ENCODE peak calls at places on chromosome 11, in six cellular contexts. One of them, this sample, is unnamed.

GRCh38 chr11:27471588-27472397 is 797 bp downstream of the LGR4 start:
- DNase-seq in neural crest cell: peak; percentile 26
- DNase-seq in H9: peak; percentile 61
- DNase-seq in progenitor cell of endocrine pancreas: peak; percentile 41
- DNase-seq in MM.1S: peak; percentile 24
- DNase-seq in choroid plexus epithelial cell: peak; percentile 26
- DNase-seq in this sample: peak; percentile 52

GRCh38 chr11:77126861-77127673 is 979 bp upstream of the MYO7A start:
- DNase-seq in choroid plexus epithelial cell: peak; percentile 59
- DNase-seq in MM.1S: peak; percentile 74
- DNase-seq in neural crest cell: peak; percentile 63
- DNase-seq in H9: peak; percentile 72
- DNase-seq in progenitor cell of endocrine pancreas: peak; percentile 58
- DNase-seq in this sample: peak; percentile 79

GRCh38 chr11:12746593-12747097 is 72.4 kb downstream of the TEAD1 start:
- DNase-seq in neural crest cell: peak; percentile 37
- DNase-seq in progenitor cell of endocrine pancreas: peak; percentile 62
- DNase-seq in H9: peak; percentile 94
- DNase-seq in MM.1S: no peak
- DNase-seq in choroid plexus epithelial cell: peak; percentile 95
- DNase-seq in this sample: peak; percentile 82

GRCh38 chr11:45423475-45424081 is 137.4 kb upstream of the SYT13 start:
- DNase-seq in neural crest cell: no peak
- DNase-seq in choroid plexus epithelial cell: no peak
- DNase-seq in MM.1S: no peak
- DNase-seq in H9: no peak
- DNase-seq in progenitor cell of endocrine pancreas: no peak
- DNase-seq in this sample: no peak

GRCh38 chr11:126354631-126355323 is 709 bp upstream of the ST3GAL4 start:
- DNase-seq in choroid plexus epithelial cell: no peak
- DNase-seq in progenitor cell of endocrine pancreas: no peak
- DNase-seq in neural crest cell: no peak
- DNase-seq in H9: no peak
- DNase-seq in MM.1S: no peak
- DNase-seq in this sample: no peak

GRCh38 chr11:3043315-3043871 is 13.8 kb downstream of the CARS1 start:
- DNase-seq in neural crest cell: no peak
- DNase-seq in choroid plexus epithelial cell: no peak
- DNase-seq in MM.1S: no peak
- DNase-seq in H9: no peak
- DNase-seq in progenitor cell of endocrine pancreas: no peak
- DNase-seq in this sample: no peak

GRCh38 chr11:75745807-75746206 is 22.8 kb upstream of the DGAT2 start:
- DNase-seq in MM.1S: no peak
- DNase-seq in H9: no peak
- DNase-seq in choroid plexus epithelial cell: no peak
- DNase-seq in neural crest cell: no peak
- DNase-seq in progenitor cell of endocrine pancreas: no peak
- DNase-seq in this sample: no peak

GRCh38 chr11:61918251-61919112 is 1.1 kb upstream of the RAB3IL1 start:
- DNase-seq in MM.1S: no peak
- DNase-seq in H9: no peak
- DNase-seq in choroid plexus epithelial cell: no peak
- DNase-seq in neural crest cell: no peak
- DNase-seq in progenitor cell of endocrine pancreas: peak; percentile 6
- DNase-seq in this sample: no peak

GRCh38 chr11:85195934-85196333 is 431.2 kb downstream of the DLG2 start:
- DNase-seq in progenitor cell of endocrine pancreas: no peak
- DNase-seq in choroid plexus epithelial cell: no peak
- DNase-seq in MM.1S: no peak
- DNase-seq in H9: no peak
- DNase-seq in neural crest cell: no peak
- DNase-seq in this sample: no peak

GRCh38 chr11:106507645-106508306 is 430.3 kb downstream of the AASDHPPT start:
- DNase-seq in progenitor cell of endocrine pancreas: no peak
- DNase-seq in choroid plexus epithelial cell: no peak
- DNase-seq in neural crest cell: no peak
- DNase-seq in H9: no peak
- DNase-seq in MM.1S: peak; percentile 55
- DNase-seq in this sample: no peak

GRCh38 chr11:3224730-3225098 is 6.1 kb upstream of the MRGPRG start:
- DNase-seq in MM.1S: no peak
- DNase-seq in H9: no peak
- DNase-seq in neural crest cell: no peak
- DNase-seq in choroid plexus epithelial cell: no peak
- DNase-seq in progenitor cell of endocrine pancreas: no peak
- DNase-seq in this sample: no peak

GRCh38 chr11:76793834-76794291 is 10.7 kb downstream of the TSKU start:
- DNase-seq in neural crest cell: no peak
- DNase-seq in H9: peak; percentile 33
- DNase-seq in choroid plexus epithelial cell: no peak
- DNase-seq in progenitor cell of endocrine pancreas: no peak
- DNase-seq in MM.1S: no peak
- DNase-seq in this sample: no peak

GRCh38 chr11:61353109-61354067 is 8.3 kb downstream of the CYB561A3 start:
- DNase-seq in choroid plexus epithelial cell: no peak
- DNase-seq in progenitor cell of endocrine pancreas: no peak
- DNase-seq in neural crest cell: no peak
- DNase-seq in H9: no peak
- DNase-seq in MM.1S: no peak
- DNase-seq in this sample: no peak

GRCh38 chr11:122732342-122733300 is 77.1 kb downstream of the UBASH3B start:
- DNase-seq in neural crest cell: no peak
- DNase-seq in choroid plexus epithelial cell: no peak
- DNase-seq in MM.1S: no peak
- DNase-seq in progenitor cell of endocrine pancreas: no peak
- DNase-seq in H9: no peak
- DNase-seq in this sample: no peak

GRCh38 chr11:727281-727701 is 20.0 kb upstream of the TALDO1 start:
- DNase-seq in neural crest cell: no peak
- DNase-seq in progenitor cell of endocrine pancreas: no peak
- DNase-seq in H9: no peak
- DNase-seq in choroid plexus epithelial cell: no peak
- DNase-seq in MM.1S: no peak
- DNase-seq in this sample: no peak

GRCh38 chr11:12222099-12222751 is 111.8 kb downstream of the MICAL2 start:
- DNase-seq in choroid plexus epithelial cell: peak; percentile 88
- DNase-seq in H9: no peak
- DNase-seq in neural crest cell: no peak
- DNase-seq in progenitor cell of endocrine pancreas: no peak
- DNase-seq in MM.1S: no peak
- DNase-seq in this sample: peak; percentile 42

GRCh38 chr11:9363954-9364912 is 20.2 kb upstream of the IPO7 start:
- DNase-seq in neural crest cell: peak; percentile 71
- DNase-seq in MM.1S: peak; percentile 92
- DNase-seq in H9: peak; percentile 97
- DNase-seq in choroid plexus epithelial cell: peak; percentile 96
- DNase-seq in progenitor cell of endocrine pancreas: peak; percentile 80
- DNase-seq in this sample: peak; percentile 77
- TF ChIP-seq CTCF in neural crest cell: no peak
- TF ChIP-seq CTCF in MM.1S: no peak
- TF ChIP-seq CTCF in H9: no peak
- TF ChIP-seq CTCF in choroid plexus epithelial cell: no peak
- TF ChIP-seq CTCF in progenitor cell of endocrine pancreas: no peak
- TF ChIP-seq CTCF in this sample: no peak

DNA sequence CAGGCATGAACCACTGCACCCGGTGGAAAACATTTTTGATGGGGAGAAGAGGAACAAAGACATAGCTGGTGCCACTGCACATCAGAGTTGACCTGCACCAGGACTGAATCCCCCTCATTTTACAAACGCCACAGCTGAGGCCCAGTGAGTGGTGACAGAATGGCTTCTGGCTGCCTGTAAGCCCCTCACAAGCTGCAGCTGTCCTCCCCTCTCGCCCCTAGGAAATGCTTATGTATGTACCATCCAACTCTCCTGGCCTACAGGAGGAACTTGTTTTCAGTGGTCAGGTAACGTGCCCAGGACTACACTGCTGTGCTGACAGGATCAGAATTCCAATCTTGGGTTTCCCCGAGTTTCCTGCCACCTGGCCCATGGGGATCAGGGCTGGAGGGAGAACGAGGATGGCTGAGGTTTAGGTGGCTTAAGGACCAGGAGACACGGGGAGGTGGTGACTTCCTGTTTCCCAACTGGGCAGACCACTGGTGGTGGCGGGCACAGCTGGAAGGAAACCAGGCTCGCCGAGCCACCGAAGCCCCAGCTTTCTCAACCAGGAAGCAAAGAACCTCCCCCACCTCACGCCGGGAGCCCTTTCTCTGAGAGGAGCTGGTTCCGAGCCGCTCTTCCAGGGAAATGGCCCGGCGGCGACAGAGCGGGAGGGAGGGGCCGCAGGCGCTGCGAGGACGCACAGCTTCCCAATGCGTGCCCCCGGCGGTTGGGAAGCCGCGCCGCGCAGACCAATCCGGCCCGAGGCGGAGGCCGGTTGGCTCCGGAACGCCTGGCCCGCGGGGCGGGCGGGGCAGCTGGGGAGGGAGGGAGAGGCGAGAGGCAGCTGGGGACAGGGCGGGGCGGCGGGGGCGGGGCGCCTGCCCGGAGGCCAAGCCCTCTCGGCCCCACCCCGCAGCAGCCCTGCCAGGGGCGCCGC is 1.0 kb upstream of the LRFN4 start:
- DNase-seq in H9: peak; percentile 97
- DNase-seq in progenitor cell of endocrine pancreas: peak; percentile 88
- DNase-seq in choroid plexus epithelial cell: peak; percentile 92
- DNase-seq in neural crest cell: peak; percentile 84
- DNase-seq in MM.1S: peak; percentile 87
- DNase-seq in this sample: peak; percentile 98
- TF ChIP-seq CTCF in H9: no peak
- TF ChIP-seq CTCF in progenitor cell of endocrine pancreas: no peak
- TF ChIP-seq CTCF in choroid plexus epithelial cell: no peak
- TF ChIP-seq CTCF in neural crest cell: no peak
- TF ChIP-seq CTCF in MM.1S: no peak
- TF ChIP-seq CTCF in this sample: no peak

GRCh38 chr11:110243804-110244203 is 52.6 kb downstream of the RDX start:
- DNase-seq in progenitor cell of endocrine pancreas: no peak
- DNase-seq in H9: no peak
- DNase-seq in choroid plexus epithelial cell: no peak
- DNase-seq in neural crest cell: no peak
- DNase-seq in MM.1S: no peak
- DNase-seq in this sample: no peak

GRCh38 chr11:110250168-110250567 is 46.2 kb downstream of the RDX start:
- DNase-seq in progenitor cell of endocrine pancreas: no peak
- DNase-seq in MM.1S: no peak
- DNase-seq in H9: no peak
- DNase-seq in choroid plexus epithelial cell: peak; percentile 9
- DNase-seq in neural crest cell: no peak
- DNase-seq in this sample: no peak

GRCh38 chr11:110253525-110253924 is 42.9 kb downstream of the RDX start:
- DNase-seq in MM.1S: no peak
- DNase-seq in choroid plexus epithelial cell: no peak
- DNase-seq in H9: no peak
- DNase-seq in neural crest cell: no peak
- DNase-seq in progenitor cell of endocrine pancreas: no peak
- DNase-seq in this sample: no peak

GRCh38 chr11:110251837-110252236 is 44.6 kb downstream of the RDX start:
- DNase-seq in progenitor cell of endocrine pancreas: no peak
- DNase-seq in H9: no peak
- DNase-seq in choroid plexus epithelial cell: peak; percentile 79
- DNase-seq in neural crest cell: no peak
- DNase-seq in MM.1S: no peak
- DNase-seq in this sample: no peak

DNA sequence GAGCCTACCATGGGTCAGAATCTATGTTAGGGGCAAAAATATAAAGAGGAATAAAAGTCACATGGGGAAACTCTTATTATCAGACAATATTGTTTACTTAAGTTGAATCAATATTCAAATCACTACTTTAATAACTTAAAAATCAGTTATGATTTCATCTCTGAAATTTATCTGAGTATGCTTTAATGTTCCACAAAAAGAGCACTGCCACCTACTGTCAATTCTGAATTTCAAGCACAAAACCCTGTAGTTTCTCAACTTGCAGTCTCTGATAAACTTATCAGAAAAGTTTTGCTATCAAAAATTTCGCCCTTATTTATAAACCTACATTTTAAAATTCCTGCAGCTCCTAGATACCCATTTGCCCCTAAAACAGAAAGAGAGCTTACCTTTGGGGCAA is 47.3 kb downstream of the RDX start:
- DNase-seq in choroid plexus epithelial cell: peak; percentile 52
- DNase-seq in progenitor cell of endocrine pancreas: no peak
- DNase-seq in MM.1S: no peak
- DNase-seq in neural crest cell: no peak
- DNase-seq in H9: no peak
- DNase-seq in this sample: no peak
- TF ChIP-seq CTCF in choroid plexus epithelial cell: peak; percentile 42
- TF ChIP-seq CTCF in progenitor cell of endocrine pancreas: peak; percentile 24
- TF ChIP-seq CTCF in MM.1S: no peak
- TF ChIP-seq CTCF in neural crest cell: peak; percentile 53
- TF ChIP-seq CTCF in H9: peak; percentile 44
- TF ChIP-seq CTCF in this sample: no peak

DNA sequence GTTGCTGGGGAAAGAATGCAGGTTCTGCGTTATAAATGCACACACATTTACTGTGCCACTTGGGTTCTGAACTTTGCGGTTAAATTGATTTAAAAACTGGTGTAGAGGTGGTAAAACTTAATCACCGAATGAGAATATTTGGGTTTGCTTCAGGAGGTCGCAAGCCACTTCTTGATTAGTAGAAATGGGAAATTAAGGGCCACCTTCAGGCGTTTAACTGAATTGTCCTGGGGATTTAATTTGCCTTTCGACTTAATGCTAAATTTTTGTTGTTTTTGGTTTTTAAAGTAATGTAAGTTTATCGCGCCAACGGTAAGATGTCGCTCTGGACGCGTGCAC is 460 bp upstream of the NCR3LG1 start:
- DNase-seq in progenitor cell of endocrine pancreas: no peak
- DNase-seq in choroid plexus epithelial cell: no peak
- DNase-seq in H9: no peak
- DNase-seq in neural crest cell: no peak
- DNase-seq in MM.1S: no peak
- DNase-seq in this sample: no peak
- TF ChIP-seq CTCF in progenitor cell of endocrine pancreas: peak; percentile 17
- TF ChIP-seq CTCF in choroid plexus epithelial cell: peak; percentile 40
- TF ChIP-seq CTCF in H9: peak; percentile 34
- TF ChIP-seq CTCF in neural crest cell: peak; percentile 47
- TF ChIP-seq CTCF in MM.1S: no peak
- TF ChIP-seq CTCF in this sample: peak; percentile 47

DNA sequence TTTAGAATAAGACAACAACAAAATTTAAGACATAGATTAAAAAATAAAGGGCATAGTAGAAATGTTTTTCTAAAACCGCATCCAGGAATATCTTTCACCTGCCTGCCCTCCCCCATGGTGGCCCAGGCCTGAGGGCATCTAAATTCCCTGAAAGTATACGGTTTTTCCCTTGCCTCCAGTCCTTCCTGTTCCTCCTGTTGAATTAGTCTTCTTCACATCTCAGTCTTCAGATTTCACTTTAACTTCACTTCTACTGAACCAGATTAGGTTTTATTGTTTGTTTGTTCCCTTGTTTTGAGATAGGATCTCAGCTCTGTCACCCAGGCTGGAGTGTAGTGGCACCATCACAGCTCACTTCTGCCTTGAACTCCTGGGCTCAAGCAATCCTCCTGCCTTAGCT is 33.1 kb upstream of the DEPDC7 start:
- DNase-seq in H9: no peak
- DNase-seq in MM.1S: no peak
- DNase-seq in neural crest cell: no peak
- DNase-seq in progenitor cell of endocrine pancreas: no peak
- DNase-seq in choroid plexus epithelial cell: no peak
- DNase-seq in this sample: no peak
- TF ChIP-seq CTCF in H9: no peak
- TF ChIP-seq CTCF in MM.1S: no peak
- TF ChIP-seq CTCF in neural crest cell: no peak
- TF ChIP-seq CTCF in progenitor cell of endocrine pancreas: no peak
- TF ChIP-seq CTCF in choroid plexus epithelial cell: no peak
- TF ChIP-seq CTCF in this sample: no peak